ENCODE peak calls at places on chromosome 5, in ten cellular contexts. Z, L, Y, E, K, S, Q, D, H and U are unnamed samples.

GRCh38 chr5:96426831-96427230 is 6.2 kb downstream of the PCSK1 start:
- DNase-seq in Z (no peak), L (no peak), Y (no peak), E (no peak), K (no peak), S (no peak), Q (no peak), D (no peak), H (no peak), U (no peak)

GRCh38 chr5:36060516-36060885 is 6.2 kb downstream of the UGT3A2 start:
- DNase-seq in Z (no peak), L (no peak), Y (no peak), E (no peak), K (no peak), S (no peak), Q (no peak), D (no peak), H (no peak), U (no peak)

GRCh38 chr5:32083981-32084430 is 90.1 kb downstream of the GOLPH3 start:
- DNase-seq in Z (no peak), L (no peak), Y (no peak), E (peak), K (no peak), S (no peak), Q (no peak), D (no peak), H (no peak), U (no peak)

GRCh38 chr5:82225525-82226172 is 52.5 kb downstream of the RPS23 start:
- DNase-seq in Z (peak), L (peak), Y (peak), E (peak), K (peak), S (peak), Q (peak), D (peak), H (peak), U (peak)

GRCh38 chr5:180070726-180071417 is 687 bp downstream of the RNF130 start:
- DNase-seq in Z (no peak), L (peak), Y (no peak), E (peak), K (no peak), S (no peak), Q (no peak), D (no peak), H (no peak), U (no peak)

GRCh38 chr5:147989977-147990376 is 73.8 kb upstream of the SPINK5 start:
- DNase-seq in Z (no peak), L (no peak), Y (no peak), E (no peak), K (no peak), S (no peak), Q (no peak), D (no peak), H (no peak), U (no peak)

GRCh38 chr5:10518352-10518751 is 45.5 kb upstream of the ANKRD33B start:
- DNase-seq in Z (no peak), L (no peak), Y (no peak), E (no peak), K (no peak), S (no peak), Q (no peak), D (no peak), H (no peak), U (no peak)

GRCh38 chr5:181187500-181188213 is 17.3 kb downstream of the TRIM7 start:
- DNase-seq in Z (peak), L (peak), Y (peak), E (no peak), K (no peak), S (peak), Q (peak), D (no peak), H (peak), U (no peak)

GRCh38 chr5:5810461-5810860 is 388.0 kb downstream of the ICE1 start:
- DNase-seq in Z (no peak), L (no peak), Y (no peak), E (no peak), K (no peak), S (no peak), Q (no peak), D (no peak), H (no peak), U (no peak)

GRCh38 chr5:95835682-95836405 is 13.3 kb upstream of the GLRX start:
- DNase-seq in Z (no peak), L (no peak), Y (no peak), E (no peak), K (no peak), S (no peak), Q (no peak), D (no peak), H (no peak), U (no peak)